ENCODE peak calls at places on chromosomes 1 and 21, in eight cellular contexts. T, F, B, R, C, J, V and E are unnamed samples.

GRCh38 chr1:99539131-99539530 is 106.8 kb upstream of the PALMD start:
- DNase-seq in F (no peak), B (no peak), V (no peak), J (no peak), R (no peak), C (no peak), T (no peak), E (no peak)

GRCh38 chr1:23444104-23444533 is 19.6 kb upstream of the TCEA3 start:
- DNase-seq in R (no peak), V (peak), J (no peak), C (no peak), B (no peak), F (peak), T (no peak), E (no peak)

GRCh38 chr21:40793057-40793456 is 53.9 kb downstream of the DSCAM start:
- DNase-seq in B (no peak), T (no peak), R (no peak), J (no peak), V (no peak), F (no peak), C (no peak), E (no peak)

GRCh38 chr1:167715653-167716302 is 6.0 kb upstream of the MPZL1 start:
- DNase-seq in C (no peak), B (peak), V (no peak), R (no peak), T (no peak), F (no peak), J (no peak), E (no peak)

GRCh38 chr1:52636701-52637695 is 4.0 kb downstream of the SHISAL2A start:
- DNase-seq in B (no peak), T (peak), V (no peak), F (no peak), C (peak), J (no peak), R (no peak), E (no peak)

GRCh38 chr21:15023782-15024181 is 41.0 kb downstream of the NRIP1 start:
- DNase-seq in V (no peak), C (no peak), F (no peak), T (no peak), B (no peak), J (no peak), R (no peak), E (no peak)

GRCh38 chr1:229572286-229572685 is 13.8 kb upstream of the ABCB10 start:
- DNase-seq in J (no peak), T (no peak), C (no peak), B (no peak), V (no peak), F (no peak), R (no peak), E (no peak)

GRCh38 chr21:36973986-36974850 is 7.7 kb upstream of the HLCS start:
- DNase-seq in C (no peak), T (no peak), B (no peak), F (no peak), V (no peak), J (no peak), R (no peak), E (no peak)

GRCh38 chr1:86774305-86775304 is 70.2 kb downstream of the SH3GLB1 start:
- DNase-seq in F (peak), T (peak), J (peak), B (peak), R (no peak), V (peak), C (peak), E (peak)

GRCh38 chr1:28309702-28310101 is 19.1 kb upstream of the MED18 start:
- DNase-seq in R (no peak), T (no peak), V (no peak), J (no peak), F (no peak), B (no peak), C (no peak), E (no peak)

GRCh38 chr1:29096255-29096896 is 27.3 kb downstream of the TMEM200B start:
- DNase-seq in R (no peak), V (no peak), F (no peak), J (no peak), B (no peak), C (no peak), T (no peak), E (no peak)